ENCODE peak calls at places on chromosomes 7 and 10, in nine cellular contexts. J, Y, D, B, I, Z, W, X and F are unnamed samples.
A peak's percentile ranks its signal among the peaks of the same experiment; 100 is the strongest.

GRCh38 chr10:65778753-65779152 is 1147.1 kb upstream of the LRRTM3 start:
- DNase-seq in J (no peak), Y (no peak), D (no peak), B (no peak), I (no peak), Z (no peak), W (no peak), X (no peak), F (no peak)

GRCh38 chr7:3095046-3095445 is 51.4 kb upstream of the CARD11 start:
- DNase-seq in J (no peak), Y (peak; percentile 66), D (no peak), B (no peak), I (no peak), Z (no peak), W (peak; percentile 28), X (no peak), F (peak; percentile 59)

GRCh38 chr7:121608785-121609184 is 212.7 kb upstream of the FAM3C start:
- DNase-seq in J (no peak), Y (no peak), D (no peak), B (no peak), I (no peak), Z (no peak), W (no peak), X (no peak), F (no peak)

GRCh38 chr7:49486974-49487919 is 286.2 kb upstream of the VWC2 start:
- DNase-seq in J (no peak), Y (no peak), D (no peak), B (no peak), I (no peak), Z (no peak), W (no peak), X (no peak), F (no peak)

GRCh38 chr7:359776-360361 is 69.9 kb downstream of the FOXL3 start:
- DNase-seq in J (no peak), Y (peak; percentile 19), D (no peak), B (no peak), I (no peak), Z (no peak), W (no peak), X (no peak), F (no peak)

GRCh38 chr7:140060243-140060630 is 2.5 kb downstream of the PARP12 start:
- DNase-seq in J (no peak), Y (no peak), D (no peak), B (no peak), I (no peak), Z (no peak), W (no peak), X (no peak), F (no peak)

GRCh38 chr7:29597266-29597665 is 33.6 kb downstream of the PRR15 start:
- DNase-seq in J (no peak), Y (no peak), D (no peak), B (no peak), I (no peak), Z (no peak), W (no peak), X (no peak), F (no peak)

GRCh38 chr7:2527505-2528464 is 8.2 kb downstream of the LFNG start:
- DNase-seq in J (no peak), Y (peak; percentile 77), D (no peak), B (peak; percentile 60), I (peak; percentile 43), Z (peak; percentile 66), W (peak; percentile 42), X (no peak), F (peak; percentile 40)

GRCh38 chr10:18060217-18060616 is 80.0 kb upstream of the CACNB2 start:
- DNase-seq in J (no peak), Y (no peak), D (peak; percentile 71), B (no peak), I (no peak), Z (peak; percentile 47), W (no peak), X (no peak), F (no peak)

GRCh38 chr7:107021600-107021999 is 22.9 kb upstream of the PRKAR2B start:
- DNase-seq in J (no peak), Y (no peak), D (no peak), B (no peak), I (no peak), Z (no peak), W (no peak), X (no peak), F (no peak)

GRCh38 chr7:122975341-122975740 is 20.2 kb downstream of the TAS2R16 start:
- DNase-seq in J (no peak), Y (peak; percentile 46), D (no peak), B (no peak), I (no peak), Z (no peak), W (no peak), X (no peak), F (no peak)

GRCh38 chr7:42198974-42199668 is 37.9 kb downstream of the GLI3 start:
- DNase-seq in J (no peak), Y (no peak), D (no peak), B (peak; percentile 94), I (no peak), Z (no peak), W (no peak), X (no peak), F (peak; percentile 42)

GRCh38 chr7:125773113-125773800 is 843.6 kb upstream of the POT1 start:
- DNase-seq in J (no peak), Y (no peak), D (no peak), B (no peak), I (no peak), Z (no peak), W (no peak), X (no peak), F (no peak)

GRCh38 chr7:12884856-12885440 is 197.5 kb downstream of the ARL4A start:
- DNase-seq in J (no peak), Y (no peak), D (no peak), B (peak; percentile 30), I (peak; percentile 29), Z (peak; percentile 61), W (no peak), X (no peak), F (no peak)

GRCh38 chr7:92674379-92674778 is 84.2 kb upstream of the FAM133B start:
- DNase-seq in J (peak; percentile 26), Y (no peak), D (no peak), B (no peak), I (no peak), Z (no peak), W (no peak), X (no peak), F (no peak)

GRCh38 chr7:105690286-105690915 is 109.1 kb upstream of the EFCAB10 start:
- DNase-seq in J (no peak), Y (no peak), D (no peak), B (no peak), I (no peak), Z (no peak), W (no peak), X (no peak), F (no peak)

GRCh38 chr10:12403119-12403518 is 53.8 kb downstream of the CAMK1D start:
- DNase-seq in J (no peak), Y (no peak), D (no peak), B (no peak), I (no peak), Z (no peak), W (no peak), X (peak; percentile 33), F (no peak)

GRCh38 chr10:102418612-102419560 is at the start of gene PSD:
- DNase-seq in J (peak; percentile 71), Y (peak; percentile 51), D (no peak), B (no peak), I (no peak), Z (no peak), W (no peak), X (no peak), F (no peak)

GRCh38 chr10:78763651-78764395 is 304.9 kb upstream of the ZMIZ1 start:
- DNase-seq in J (no peak), Y (no peak), D (peak; percentile 79), B (no peak), I (no peak), Z (no peak), W (no peak), X (peak; percentile 70), F (no peak)

GRCh38 chr7:74405899-74406512 is 47.7 kb upstream of the GTF2IRD1 start:
- DNase-seq in J (no peak), Y (peak; percentile 98), D (no peak), B (no peak), I (no peak), Z (no peak), W (no peak), X (no peak), F (no peak)

GRCh38 chr10:127872871-127873600 is 19.7 kb downstream of the CLRN3 start:
- DNase-seq in J (no peak), Y (peak; percentile 43), D (no peak), B (no peak), I (no peak), Z (no peak), W (no peak), X (peak; percentile 40), F (no peak)

GRCh38 chr7:12888727-12889126 is 201.3 kb downstream of the ARL4A start:
- DNase-seq in J (no peak), Y (no peak), D (no peak), B (peak; percentile 75), I (no peak), Z (peak; percentile 66), W (no peak), X (no peak), F (no peak)

GRCh38 chr10:32372000-32372875 is 25.3 kb upstream of the EPC1 start:
- DNase-seq in J (no peak), Y (no peak), D (no peak), B (no peak), I (no peak), Z (no peak), W (no peak), X (no peak), F (no peak)

GRCh38 chr7:30965883-30966282 is 2.1 kb downstream of the GHRHR start:
- DNase-seq in J (no peak), Y (no peak), D (no peak), B (no peak), I (no peak), Z (no peak), W (no peak), X (no peak), F (no peak)

GRCh38 chr7:48246073-48246472 is 74.8 kb downstream of the ABCA13 start:
- DNase-seq in J (no peak), Y (peak; percentile 51), D (no peak), B (peak; percentile 15), I (no peak), Z (peak; percentile 9), W (no peak), X (no peak), F (no peak)

GRCh38 chr10:34866848-34867247 is 51.8 kb upstream of the PARD3 start:
- DNase-seq in J (no peak), Y (peak; percentile 41), D (no peak), B (no peak), I (no peak), Z (no peak), W (no peak), X (no peak), F (peak; percentile 36)

GRCh38 chr7:110621289-110621688 is 469.6 kb upstream of the LRRN3 start:
- DNase-seq in J (no peak), Y (no peak), D (no peak), B (no peak), I (no peak), Z (no peak), W (no peak), X (no peak), F (no peak)

GRCh38 chr10:96642973-96643372 is 56.2 kb upstream of the TM9SF3 start:
- DNase-seq in J (peak; percentile 52), Y (peak; percentile 90), D (peak; percentile 21), B (peak; percentile 28), I (peak; percentile 33), Z (peak; percentile 31), W (peak; percentile 6), X (peak; percentile 58), F (peak; percentile 72)